ENCODE peak calls at places on chromosome X, in four cellular contexts. L is kidney; U is mammary epithelial cell; E is CD4-positive, alpha-beta T cell. J is an unnamed sample.

GRCh38 chrX:6661731-6662130 is 126.8 kb upstream of the VCX3A start:
- DNase-seq in L (no peak), U (no peak), E (no peak), J (no peak)

GRCh38 chrX:1529328-1529727 is 7.7 kb downstream of the P2RY8 start:
- DNase-seq in L (no peak), U (no peak), E (no peak), J (no peak)

GRCh38 chrX:155237719-155238118 is 21.5 kb downstream of the VBP1 start:
- DNase-seq in L (no peak), U (no peak), E (no peak), J (no peak)

GRCh38 chrX:23341452-23341851 is 6.8 kb downstream of the PTCHD1 start:
- DNase-seq in L (no peak), U (no peak), E (no peak), J (no peak)

GRCh38 chrX:136310411-136310810 is 9.6 kb downstream of the ADGRG4 start:
- DNase-seq in L (no peak), U (peak), E (no peak), J (no peak)

GRCh38 chrX:154593201-154593600 is 8.3 kb downstream of the CTAG1A start:
- DNase-seq in L (no peak), U (no peak), E (no peak), J (no peak)

GRCh38 chrX:30504309-30504708 is 73.3 kb downstream of the TASL start:
- DNase-seq in L (no peak), U (peak), E (no peak), J (no peak)

GRCh38 chrX:769796-770195 is 139.2 kb downstream of the SHOX start:
- DNase-seq in L (no peak), U (no peak), E (no peak), J (no peak)

GRCh38 chrX:152927858-152928760 is 30.2 kb downstream of the ZNF185 start:
- DNase-seq in L (no peak), U (no peak), E (no peak), J (no peak)

GRCh38 chrX:123728554-123728953 is 4.3 kb downstream of the THOC2 start:
- DNase-seq in L (no peak), U (no peak), E (no peak), J (no peak)

GRCh38 chrX:123736333-123736921 is 3.6 kb upstream of the THOC2 start:
- DNase-seq in L (no peak), U (peak), E (no peak), J (no peak)

GRCh38 chrX:123731258-123731986 is 1.4 kb downstream of the THOC2 start:
- DNase-seq in L (no peak), U (no peak), E (no peak), J (no peak)

GRCh38 chrX:123731987-123732678 is 719 bp downstream of the THOC2 start:
- DNase-seq in L (peak), U (no peak), E (no peak), J (no peak)

DNA sequence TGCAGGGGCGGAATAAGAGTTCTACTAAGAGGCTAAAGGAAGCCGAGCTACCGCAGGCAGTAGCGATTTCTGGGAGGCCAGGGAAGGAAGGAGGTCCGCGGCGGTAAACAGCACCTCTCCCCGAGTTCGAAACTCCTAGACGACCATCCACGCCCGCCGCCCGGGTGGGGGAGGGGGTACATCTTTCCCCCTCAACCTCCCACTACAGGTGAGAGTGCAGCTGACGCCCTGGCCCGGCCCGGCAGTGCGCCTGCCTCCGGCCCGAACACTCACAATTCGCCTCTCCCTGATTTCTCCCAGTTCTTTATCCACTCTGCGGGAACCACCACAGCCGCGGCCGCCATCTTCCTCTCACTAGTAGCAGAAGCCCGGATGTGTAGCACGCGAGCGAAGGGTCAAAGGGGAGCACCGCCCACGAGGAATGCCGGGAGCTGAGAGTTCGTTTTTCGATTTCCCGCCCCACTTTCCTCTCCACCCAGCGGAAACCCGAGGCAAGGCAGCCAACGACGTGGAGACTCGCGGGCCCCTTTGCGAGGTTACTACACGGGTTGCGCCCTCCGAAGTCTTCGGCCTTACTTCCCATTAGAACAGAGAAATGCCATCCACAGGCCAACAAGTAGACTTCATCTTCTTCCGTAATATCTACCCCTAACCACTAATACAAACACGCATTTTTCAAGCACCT is at the start of gene THOC2:
- DNase-seq in L (peak), U (peak), E (peak), J (peak)
- TF ChIP-seq CTCF in L (peak), U (peak), E (no peak), J (no peak)

GRCh38 chrX:107776649-107777535 is 641 bp upstream of the NCBP2L start:
- DNase-seq in L (peak), U (peak), E (peak), J (peak)
- TF ChIP-seq CTCF in L (peak), U (peak), E (peak), J (no peak)

GRCh38 chrX:104918122-104918521 is 302.4 kb downstream of the TEX13A start:
- DNase-seq in L (no peak), U (no peak), E (no peak), J (no peak)

DNA sequence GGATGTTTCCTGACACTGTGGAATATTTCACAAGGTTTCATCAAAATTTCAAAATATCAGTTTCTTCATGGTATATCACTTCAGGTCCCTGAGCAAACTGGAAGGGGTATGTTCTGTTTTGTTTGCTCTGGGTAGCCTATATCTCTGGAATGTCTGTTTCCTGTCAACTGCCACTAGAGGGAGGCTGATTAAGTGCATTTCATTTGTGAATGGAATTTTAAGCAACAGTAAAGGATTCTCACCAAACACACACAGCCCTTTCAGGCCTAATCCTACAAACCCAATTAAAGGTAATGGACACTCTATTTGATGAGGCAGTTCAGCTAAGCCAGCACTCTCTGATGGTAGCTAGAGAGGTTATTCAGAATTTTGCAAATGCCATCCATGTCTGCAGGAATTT is 307.1 kb downstream of the TEX13A start:
- DNase-seq in L (no peak), U (no peak), E (no peak), J (no peak)
- TF ChIP-seq CTCF in L (no peak), U (peak), E (peak), J (no peak)

GRCh38 chrX:26848511-26848910 is 614.6 kb downstream of the PPP4R3C start:
- DNase-seq in L (no peak), U (no peak), E (no peak), J (no peak)

GRCh38 chrX:26851981-26852380 is 611.2 kb downstream of the PPP4R3C start:
- DNase-seq in L (no peak), U (peak), E (no peak), J (no peak)
- TF ChIP-seq CTCF in L (no peak), U (peak), E (no peak), J (no peak)

DNA sequence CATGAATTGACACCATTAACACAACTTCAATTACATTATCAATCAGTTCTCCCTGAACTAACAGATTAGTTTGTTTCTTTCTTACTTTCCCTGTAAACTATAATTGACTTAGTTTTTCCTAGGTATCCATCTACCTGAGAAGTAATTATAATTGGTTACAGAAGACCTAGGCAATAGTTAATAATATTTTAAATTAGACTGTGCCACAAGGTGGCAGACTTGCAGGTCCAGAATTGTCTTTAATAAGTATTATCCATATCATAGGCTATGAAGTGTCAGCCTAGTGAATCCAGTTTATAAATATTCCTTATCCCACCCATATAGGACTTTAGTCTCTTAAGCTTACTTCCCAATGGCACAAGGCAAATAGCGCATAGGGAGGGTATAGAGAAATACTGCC is 48.9 kb upstream of the FAM47B start:
- DNase-seq in L (no peak), U (no peak), E (no peak), J (no peak)
- TF ChIP-seq CTCF in L (no peak), U (peak), E (no peak), J (no peak)

GRCh38 chrX:46759645-46759974 is 692 bp upstream of the SLC9A7 start:
- DNase-seq in L (no peak), U (no peak), E (no peak), J (no peak)
- TF ChIP-seq CTCF in L (no peak), U (no peak), E (peak), J (no peak)

GRCh38 chrX:78129714-78130113 is 9.7 kb downstream of the TAF9B start:
- DNase-seq in L (no peak), U (no peak), E (no peak), J (no peak)

GRCh38 chrX:78119521-78120227 is 15.6 kb downstream of the PGK1 start:
- DNase-seq in L (no peak), U (no peak), E (no peak), J (no peak)

GRCh38 chrX:78125148-78125547 is 14.3 kb downstream of the TAF9B start:
- DNase-seq in L (no peak), U (no peak), E (no peak), J (no peak)

GRCh38 chrX:78123190-78123589 is 16.3 kb downstream of the TAF9B start:
- DNase-seq in L (no peak), U (peak), E (no peak), J (no peak)

DNA sequence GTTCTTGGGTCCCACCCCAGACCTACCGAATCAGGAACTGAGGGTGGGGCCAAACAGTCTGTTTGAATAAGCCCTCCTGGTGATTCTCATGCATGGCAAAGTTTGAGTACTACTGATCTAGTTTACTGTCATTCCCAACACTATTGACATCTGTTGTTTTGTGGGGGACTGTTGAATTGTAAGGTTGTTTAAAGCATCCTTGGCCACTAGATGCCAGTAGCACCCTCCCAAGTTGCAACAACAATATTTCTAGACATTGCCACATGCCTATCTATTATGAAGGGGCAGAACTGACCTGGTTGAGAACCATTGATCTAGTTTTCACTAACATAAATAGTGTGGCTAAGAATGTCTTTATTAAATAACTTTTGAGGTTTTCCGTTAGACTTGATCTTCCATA is 15.1 kb downstream of the TAF9B start:
- DNase-seq in L (no peak), U (no peak), E (no peak), J (no peak)
- TF ChIP-seq CTCF in L (no peak), U (peak), E (no peak), J (no peak)

GRCh38 chrX:64894454-64895038 is 81.7 kb downstream of the ZC4H2 start:
- DNase-seq in L (no peak), U (peak), E (peak), J (no peak)
- TF ChIP-seq CTCF in L (peak), U (peak), E (peak), J (no peak)

J was measured in activated B cell treated with CpG ODN at 0.5 μM for 24 hours.